ENCODE peak calls at places on chromosomes 13 and 19, in four cellular contexts. R is lower leg skin; Q is spleen; B is CD4-positive, alpha-beta T cell. Y is an unnamed sample.

GRCh38 chr13:21826214-21827015 is 155.5 kb downstream of the FGF9 start:
- DNase-seq in R (no peak), Q (no peak), B (no peak), Y (no peak)

GRCh38 chr13:31920301-31920818 is 111.2 kb upstream of the FRY start:
- DNase-seq in R (no peak), Q (no peak), B (no peak), Y (no peak)

GRCh38 chr19:38910488-38910887 is 1.5 kb downstream of the CCER2 start:
- DNase-seq in R (no peak), Q (no peak), B (no peak), Y (no peak)

GRCh38 chr19:33456845-33457220 is 64.8 kb downstream of the PEPD start:
- DNase-seq in R (no peak), Q (peak; percentile 36), B (no peak), Y (no peak)

GRCh38 chr13:66578305-66578704 is 651.8 kb downstream of the PCDH9 start:
- DNase-seq in R (no peak), Q (no peak), B (no peak), Y (no peak)

GRCh38 chr13:113861433-113862030 is 2.3 kb downstream of the GAS6 start:
- DNase-seq in R (no peak), Q (no peak), B (no peak), Y (no peak)

GRCh38 chr19:2192862-2193261 is 29.1 kb downstream of the DOT1L start:
- DNase-seq in R (no peak), Q (no peak), B (no peak), Y (no peak)

GRCh38 chr13:92514420-92515125 is 712.0 kb upstream of the GPC6 start:
- DNase-seq in R (no peak), Q (no peak), B (no peak), Y (no peak)

GRCh38 chr13:106520205-106521004 is 15.1 kb downstream of the EFNB2 start:
- DNase-seq in R (no peak), Q (no peak), B (no peak), Y (no peak)

GRCh38 chr13:112184851-112185371 is 118.0 kb downstream of the SOX1 start:
- DNase-seq in R (no peak), Q (no peak), B (no peak), Y (no peak)

GRCh38 chr13:80132741-80133601 is 208.0 kb downstream of the SPRY2 start:
- DNase-seq in R (peak; percentile 44), Q (no peak), B (no peak), Y (no peak)

GRCh38 chr13:41137951-41138350 is 5.3 kb upstream of the KBTBD6 start:
- DNase-seq in R (no peak), Q (no peak), B (no peak), Y (no peak)

GRCh38 chr13:20412761-20413355 is 112.8 kb downstream of the CRYL1 start:
- DNase-seq in R (no peak), Q (no peak), B (no peak), Y (no peak)

GRCh38 chr13:76331948-76332712 is 554.1 kb downstream of the KCTD12 start:
- DNase-seq in R (no peak), Q (no peak), B (no peak), Y (no peak)

GRCh38 chr19:19777692-19778091 is 43.9 kb downstream of the ZNF506 start:
- DNase-seq in R (no peak), Q (no peak), B (no peak), Y (no peak)

GRCh38 chr13:112146073-112146360 is 79.1 kb downstream of the SOX1 start:
- DNase-seq in R (no peak), Q (peak; percentile 58), B (no peak), Y (no peak)

GRCh38 chr19:40799558-40800338 is 757 bp downstream of the EGLN2 start:
- DNase-seq in R (no peak), Q (peak; percentile 95), B (no peak), Y (no peak)

GRCh38 chr19:37990362-37990761 is 83.4 kb downstream of the SIPA1L3 start:
- DNase-seq in R (no peak), Q (peak; percentile 25), B (no peak), Y (no peak)

GRCh38 chr13:95564091-95564490 is 11.6 kb downstream of the CLDN10 start:
- DNase-seq in R (no peak), Q (no peak), B (no peak), Y (no peak)

GRCh38 chr19:38268539-38268938 is 4.2 kb downstream of the SPINT2 start:
- DNase-seq in R (no peak), Q (no peak), B (no peak), Y (no peak)

GRCh38 chr13:110716235-110716505 is 2.7 kb downstream of the ING1 start:
- DNase-seq in R (peak; percentile 57), Q (no peak), B (no peak), Y (no peak)

GRCh38 chr13:26719356-26719945 is 41.1 kb downstream of the GPR12 start:
- DNase-seq in R (no peak), Q (no peak), B (no peak), Y (no peak)

GRCh38 chr19:6590458-6591319 is at the start of gene CD70:
- DNase-seq in R (peak; percentile 29), Q (peak; percentile 86), B (peak; percentile 10), Y (peak; percentile 38)

GRCh38 chr13:36146513-36147276 is 15.5 kb upstream of the DCLK1 start:
- DNase-seq in R (no peak), Q (no peak), B (no peak), Y (no peak)

GRCh38 chr19:15331419-15332310 is 674 bp downstream of the BRD4 start:
- DNase-seq in R (no peak), Q (peak; percentile 92), B (peak; percentile 26), Y (peak; percentile 47)

GRCh38 chr19:50432658-50433057 is at the start of gene MYBPC2:
- DNase-seq in R (no peak), Q (no peak), B (no peak), Y (no peak)

GRCh38 chr19:16957151-16957662 is 68.4 kb downstream of the F2RL3 start:
- DNase-seq in R (no peak), Q (no peak), B (no peak), Y (no peak)

GRCh38 chr13:113883314-113883811 is 19.5 kb upstream of the GAS6 start:
- DNase-seq in R (peak; percentile 11), Q (no peak), B (no peak), Y (no peak)

Y was measured in T-helper 22 cell.